ENCODE peak calls at places on chromosomes 1 and 21, in ten cellular contexts. N is tibial artery; J is kidney; Y is GM13977; R is MCF 10A; M is A549; G is foreskin keratinocyte; X is pancreas; S is endodermal cell; C is CD4-positive, alpha-beta T cell. T is an unnamed sample.

GRCh38 chr1:62870148-62870547 is 86.2 kb downstream of the ATG4C start:
- DNase-seq in N (no peak), J (no peak), Y (no peak), R (no peak), M (no peak), G (no peak), X (no peak), S (no peak), C (no peak), T (no peak)

GRCh38 chr1:18618546-18619466 is 11.8 kb upstream of the PAX7 start:
- DNase-seq in N (no peak), J (no peak), Y (no peak), R (peak), M (peak), G (peak), X (no peak), S (no peak), C (no peak), T (peak)

GRCh38 chr21:44836666-44837471 is 19.0 kb upstream of the SUMO3 start:
- DNase-seq in N (peak), J (peak), Y (no peak), R (no peak), M (no peak), G (no peak), X (no peak), S (peak), C (no peak), T (peak)

GRCh38 chr21:44310628-44311027 is 10.8 kb downstream of the PFKL start:
- DNase-seq in N (no peak), J (no peak), Y (no peak), R (no peak), M (no peak), G (no peak), X (no peak), S (no peak), C (no peak), T (no peak)

GRCh38 chr1:201266774-201267173 is 16.5 kb upstream of the PKP1 start:
- DNase-seq in N (no peak), J (no peak), Y (no peak), R (peak), M (peak), G (peak), X (no peak), S (peak), C (no peak), T (no peak)

GRCh38 chr1:40363721-40364120 is 9.8 kb upstream of the SMAP2 start:
- DNase-seq in N (no peak), J (no peak), Y (peak), R (no peak), M (no peak), G (peak), X (no peak), S (peak), C (no peak), T (no peak)

GRCh38 chr1:53061123-53061858 is 722 bp upstream of the PODN start:
- DNase-seq in N (peak), J (peak), Y (no peak), R (no peak), M (no peak), G (no peak), X (no peak), S (peak), C (no peak), T (peak)

GRCh38 chr21:24115141-24115540 is 1492.1 kb downstream of the MRPL39 start:
- DNase-seq in N (no peak), J (no peak), Y (no peak), R (no peak), M (no peak), G (no peak), X (no peak), S (no peak), C (no peak), T (no peak)

GRCh38 chr1:64933296-64934070 is 32.9 kb downstream of the JAK1 start:
- DNase-seq in N (peak), J (no peak), Y (peak), R (peak), M (no peak), G (no peak), X (no peak), S (no peak), C (no peak), T (peak)

GRCh38 chr1:53737648-53738204 is 1.2 kb downstream of the GLIS1 start:
- DNase-seq in N (no peak), J (peak), Y (peak), R (no peak), M (no peak), G (no peak), X (no peak), S (peak), C (no peak), T (no peak)

GRCh38 chr1:235622933-235623790 is 26.4 kb downstream of the GNG4 start:
- DNase-seq in N (no peak), J (no peak), Y (no peak), R (no peak), M (no peak), G (no peak), X (no peak), S (no peak), C (no peak), T (no peak)

GRCh38 chr1:174942547-174943255 is 57.0 kb upstream of the CACYBP start:
- DNase-seq in N (no peak), J (no peak), Y (no peak), R (peak), M (no peak), G (no peak), X (no peak), S (no peak), C (no peak), T (no peak)

GRCh38 chr1:177119311-177119710 is 45.2 kb downstream of the ASTN1 start:
- DNase-seq in N (no peak), J (no peak), Y (no peak), R (no peak), M (no peak), G (no peak), X (no peak), S (no peak), C (no peak), T (peak)

GRCh38 chr1:21302747-21303715 is 12.8 kb upstream of the ECE1 start:
- DNase-seq in N (no peak), J (no peak), Y (no peak), R (peak), M (no peak), G (peak), X (no peak), S (peak), C (no peak), T (no peak)
- TF ChIP-seq CTCF in N (peak), J (no peak), Y (no peak), R (peak), M (peak), G (peak), X (no peak), S (peak), C (no peak), T (peak)

GRCh38 chr1:168676029-168676812 is 52.8 kb downstream of the DPT start:
- DNase-seq in N (no peak), J (no peak), Y (no peak), R (no peak), M (no peak), G (peak), X (no peak), S (no peak), C (no peak), T (no peak)

GRCh38 chr1:168671782-168672181 is 57.2 kb downstream of the DPT start:
- DNase-seq in N (no peak), J (no peak), Y (no peak), R (no peak), M (no peak), G (no peak), X (no peak), S (no peak), C (no peak), T (no peak)

GRCh38 chr1:168676861-168677260 is 52.1 kb downstream of the DPT start:
- DNase-seq in N (no peak), J (no peak), Y (no peak), R (no peak), M (no peak), G (no peak), X (no peak), S (no peak), C (no peak), T (no peak)

GRCh38 chr1:168674252-168674651 is 54.8 kb downstream of the DPT start:
- DNase-seq in N (no peak), J (no peak), Y (no peak), R (no peak), M (no peak), G (no peak), X (no peak), S (no peak), C (no peak), T (no peak)

GRCh38 chr1:168672278-168672677 is 56.7 kb downstream of the DPT start:
- DNase-seq in N (no peak), J (no peak), Y (no peak), R (no peak), M (no peak), G (no peak), X (no peak), S (no peak), C (no peak), T (no peak)
- TF ChIP-seq CTCF in N (no peak), J (no peak), Y (no peak), R (no peak), M (no peak), G (no peak), X (no peak), S (no peak), C (no peak), T (no peak)

GRCh38 chr1:105138445-105138821 is 1388.7 kb downstream of the AMY1C start:
- DNase-seq in N (no peak), J (no peak), Y (no peak), R (peak), M (no peak), G (no peak), X (peak), S (no peak), C (no peak), T (peak)

DNA sequence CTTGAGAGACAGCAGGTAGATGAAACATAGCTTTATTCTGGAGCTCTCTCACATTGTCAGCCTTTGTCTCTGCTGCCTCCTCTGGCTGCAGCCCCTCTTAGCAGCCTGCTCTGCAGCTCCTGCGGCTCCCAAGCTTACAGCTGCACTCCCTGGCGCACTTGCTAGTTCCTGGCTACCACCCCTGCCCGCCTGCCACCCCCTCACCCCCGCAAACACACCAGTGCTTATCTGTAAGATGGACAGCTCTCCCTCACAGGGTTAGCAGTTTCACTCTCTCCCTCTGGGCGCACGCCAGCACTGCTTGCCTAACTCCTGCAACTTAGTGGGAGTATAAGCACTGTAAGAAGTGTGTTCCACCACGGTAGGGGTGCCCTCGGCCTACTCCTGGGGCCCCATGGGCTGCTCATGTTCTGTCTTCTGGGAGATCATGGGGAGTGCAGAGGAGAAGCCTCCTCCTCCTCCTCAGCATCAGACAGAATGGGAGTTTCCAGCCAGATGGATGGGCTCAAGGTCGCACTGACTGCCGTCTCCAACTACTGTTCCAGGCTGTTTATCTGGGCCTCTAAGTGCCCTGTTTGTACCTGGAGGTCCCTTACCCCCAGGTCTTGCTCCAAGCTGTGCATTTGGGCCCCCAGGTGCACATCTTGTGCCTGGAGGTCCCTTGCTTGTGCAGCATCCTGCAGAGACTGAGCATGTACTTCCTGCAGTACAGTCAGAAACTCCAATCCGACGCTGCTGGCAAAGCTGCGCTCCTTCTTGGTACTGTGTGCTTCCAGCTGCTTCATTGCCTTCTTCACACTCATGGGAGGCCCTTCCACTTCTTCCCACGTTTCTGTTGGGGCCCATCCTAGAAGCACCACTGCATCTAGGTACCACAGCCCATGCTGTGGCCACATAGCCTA is 1388.1 kb downstream of the AMY1C start:
- DNase-seq in N (no peak), J (no peak), Y (peak), R (peak), M (no peak), G (no peak), X (no peak), S (peak), C (no peak), T (peak)
- TF ChIP-seq CTCF in N (no peak), J (no peak), Y (peak), R (peak), M (no peak), G (no peak), X (no peak), S (peak), C (no peak), T (no peak)

GRCh38 chr1:920008-920407 is 3.7 kb upstream of the SAMD11 start:
- DNase-seq in N (no peak), J (peak), Y (no peak), R (no peak), M (no peak), G (no peak), X (no peak), S (no peak), C (no peak), T (no peak)

GRCh38 chr1:920506-920905 is 3.2 kb upstream of the SAMD11 start:
- DNase-seq in N (no peak), J (no peak), Y (no peak), R (no peak), M (no peak), G (no peak), X (no peak), S (no peak), C (no peak), T (no peak)

GRCh38 chr1:918843-919242 is 4.9 kb upstream of the SAMD11 start:
- DNase-seq in N (no peak), J (peak), Y (no peak), R (no peak), M (no peak), G (no peak), X (no peak), S (no peak), C (no peak), T (no peak)

GRCh38 chr1:918353-918752 is 5.4 kb upstream of the SAMD11 start:
- DNase-seq in N (no peak), J (peak), Y (no peak), R (no peak), M (no peak), G (no peak), X (no peak), S (no peak), C (no peak), T (no peak)

DNA sequence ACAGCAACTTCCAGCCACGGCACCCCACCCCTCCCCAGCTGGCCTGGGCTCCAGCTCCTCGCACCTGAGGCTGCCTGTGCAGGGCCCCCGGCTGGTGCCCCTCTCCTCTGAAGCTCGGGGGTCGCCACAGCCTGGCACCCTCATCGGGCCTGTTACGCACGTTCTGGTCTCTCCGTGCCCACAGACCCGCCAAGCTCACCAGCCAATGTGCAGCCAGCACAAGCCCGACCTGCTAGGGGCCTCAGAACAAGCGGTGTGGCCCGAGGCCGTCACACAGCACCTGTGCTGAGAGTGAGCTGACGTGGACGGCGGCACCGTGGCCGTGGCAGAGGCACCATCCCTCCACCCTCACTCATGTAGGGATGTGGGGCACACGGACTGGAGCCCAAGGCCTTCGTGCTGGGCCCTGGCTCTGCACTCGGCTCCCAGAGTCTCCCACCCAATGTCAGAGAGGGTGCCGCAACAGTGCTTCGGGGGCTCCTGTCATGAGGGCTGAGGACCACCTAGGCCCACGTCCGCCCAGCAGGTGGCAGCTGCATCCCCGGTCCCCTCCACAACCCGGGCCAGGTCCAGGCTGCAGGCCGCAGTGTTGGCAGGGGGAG is 4.4 kb upstream of the SAMD11 start:
- DNase-seq in N (no peak), J (peak), Y (no peak), R (no peak), M (no peak), G (no peak), X (no peak), S (no peak), C (no peak), T (no peak)
- TF ChIP-seq CTCF in N (no peak), J (no peak), Y (no peak), R (no peak), M (peak), G (no peak), X (no peak), S (no peak), C (no peak), T (no peak)

DNA sequence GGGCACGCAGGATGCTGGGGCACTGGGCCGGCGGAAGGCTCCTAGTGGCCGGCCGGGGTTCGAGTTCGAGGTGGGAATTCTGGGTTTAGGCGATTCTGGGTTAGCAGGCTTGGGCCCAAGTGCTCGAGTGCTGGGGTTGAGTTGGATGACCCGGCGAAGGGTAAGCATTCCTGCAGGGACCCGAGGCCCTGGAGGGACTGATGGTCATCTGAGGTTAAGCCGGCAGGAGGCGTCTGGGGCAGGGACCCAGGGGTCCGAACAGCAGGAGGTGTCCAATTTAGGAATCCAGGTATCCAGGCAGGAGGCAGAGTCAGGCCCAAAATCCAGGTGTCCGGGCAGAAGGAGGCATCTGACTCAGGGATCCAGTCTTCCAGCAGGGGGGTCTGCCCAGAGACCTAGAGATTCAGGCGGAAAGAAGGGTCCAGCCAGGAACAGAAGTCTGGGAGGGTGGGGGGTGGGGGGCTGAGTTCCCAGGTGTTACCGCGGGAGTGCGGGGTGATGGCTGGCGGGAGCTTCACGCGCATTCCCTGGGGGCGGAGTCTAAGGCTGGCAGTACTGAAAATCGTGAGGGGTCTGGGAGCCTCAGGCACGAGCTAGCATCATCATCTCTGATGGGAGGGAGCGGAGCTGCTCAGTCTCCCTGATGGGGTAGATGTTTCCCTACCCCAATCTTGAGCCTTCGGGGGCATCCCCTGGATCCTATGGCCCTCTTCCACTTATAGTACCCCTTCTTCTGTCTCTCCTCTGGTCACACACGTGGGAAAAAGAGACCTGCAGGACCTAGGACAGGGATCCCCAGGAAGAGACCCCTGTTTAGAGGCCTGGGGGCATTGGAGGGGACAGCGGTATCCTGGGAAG is 585 bp downstream of the GPR3 start:
- DNase-seq in N (no peak), J (no peak), Y (peak), R (no peak), M (peak), G (no peak), X (no peak), S (no peak), C (no peak), T (no peak)
- TF ChIP-seq CTCF in N (no peak), J (no peak), Y (peak), R (peak), M (no peak), G (peak), X (no peak), S (peak), C (no peak), T (peak)

GRCh38 chr1:178532392-178532791 is 19.5 kb downstream of the TEX35 start:
- DNase-seq in N (peak), J (peak), Y (peak), R (peak), M (peak), G (peak), X (peak), S (peak), C (peak), T (peak)
- TF ChIP-seq CTCF in N (peak), J (peak), Y (peak), R (peak), M (peak), G (peak), X (peak), S (peak), C (peak), T (peak)

DNA sequence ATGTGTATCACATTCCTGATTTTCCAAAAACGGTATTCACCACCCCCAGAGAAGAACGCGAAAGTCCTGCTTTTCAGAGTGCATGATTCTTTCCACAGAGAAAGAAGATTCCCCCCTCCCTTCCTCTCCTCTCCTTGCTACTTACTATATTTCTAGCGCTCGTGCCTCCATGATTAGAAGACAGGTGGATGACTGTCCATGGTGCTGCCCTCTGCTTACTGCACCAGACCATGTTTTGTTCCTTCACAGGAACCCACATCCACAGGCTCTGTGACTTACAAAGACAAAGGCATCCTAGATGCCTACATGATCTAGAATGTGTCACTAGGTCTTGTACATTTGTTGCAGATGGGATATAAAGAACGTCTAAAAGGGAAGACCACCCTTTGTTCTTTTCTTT is 49.1 kb upstream of the ZNF648 start:
- DNase-seq in N (no peak), J (no peak), Y (no peak), R (no peak), M (no peak), G (no peak), X (no peak), S (peak), C (no peak), T (peak)
- TF ChIP-seq CTCF in N (no peak), J (no peak), Y (no peak), R (no peak), M (no peak), G (no peak), X (no peak), S (peak), C (no peak), T (no peak)

GRCh38 chr1:192477630-192478029 is 97.9 kb upstream of the RGS1 start:
- DNase-seq in N (no peak), J (no peak), Y (peak), R (peak), M (peak), G (no peak), X (no peak), S (no peak), C (no peak), T (peak)
- TF ChIP-seq CTCF in N (peak), J (peak), Y (peak), R (peak), M (peak), G (peak), X (peak), S (peak), C (peak), T (peak)

GRCh38 chr1:92583821-92584760 is 97.4 kb upstream of the GFI1 start:
- DNase-seq in N (no peak), J (no peak), Y (peak), R (peak), M (no peak), G (peak), X (no peak), S (no peak), C (no peak), T (no peak)
- TF ChIP-seq CTCF in N (no peak), J (no peak), Y (no peak), R (no peak), M (no peak), G (peak), X (no peak), S (peak), C (no peak), T (no peak)